ENCODE peak calls at places on chromosomes 16 and 17, in eight cellular contexts. W, H, Z, D, I, S, M and G are unnamed samples.

GRCh38 chr17:76549539-76549938 is 9.7 kb downstream of the PRCD start:
- DNase-seq in I (no peak), D (no peak), Z (no peak), H (no peak), M (no peak), S (no peak), W (no peak), G (no peak)

GRCh38 chr16:457732-458400 is 32.4 kb downstream of the RAB11FIP3 start:
- DNase-seq in S (no peak), H (no peak), M (peak), W (no peak), Z (no peak), I (no peak), D (no peak), G (peak)

GRCh38 chr17:28862497-28862896 is 7.7 kb downstream of the ERAL1 start:
- DNase-seq in S (no peak), H (no peak), I (no peak), W (no peak), D (no peak), M (no peak), Z (no peak), G (no peak)

GRCh38 chr16:52552643-52553042 is 5.7 kb upstream of the TOX3 start:
- DNase-seq in H (no peak), M (no peak), W (no peak), Z (no peak), D (no peak), S (no peak), I (no peak), G (no peak)

GRCh38 chr17:33284022-33284421 is 9.1 kb downstream of the ASIC2 start:
- DNase-seq in I (peak), W (no peak), M (peak), H (peak), D (no peak), S (no peak), Z (peak), G (peak)

GRCh38 chr16:27448531-27449433 is 46.8 kb downstream of the IL21R start:
- DNase-seq in W (no peak), Z (no peak), S (no peak), D (no peak), H (no peak), M (no peak), I (no peak), G (no peak)

GRCh38 chr17:80931421-80932265 is 60.0 kb upstream of the CHMP6 start:
- DNase-seq in D (no peak), S (no peak), M (no peak), H (no peak), I (no peak), Z (no peak), W (no peak), G (peak)

GRCh38 chr17:79587421-79587820 is 23.4 kb downstream of the RBFOX3 start:
- DNase-seq in I (no peak), W (no peak), S (no peak), Z (no peak), D (no peak), M (no peak), H (no peak), G (no peak)

GRCh38 chr17:31019004-31019403 is 48.2 kb downstream of the RNF135 start:
- DNase-seq in D (no peak), Z (no peak), H (no peak), S (no peak), I (no peak), W (no peak), M (no peak), G (no peak)

GRCh38 chr17:66661411-66661843 is 173.5 kb upstream of the CACNG5 start:
- DNase-seq in W (no peak), M (no peak), Z (peak), D (no peak), S (no peak), H (peak), I (no peak), G (no peak)

GRCh38 chr16:80526418-80527061 is 14.3 kb upstream of the DYNLRB2 start:
- DNase-seq in I (no peak), S (no peak), Z (peak), M (peak), H (no peak), W (no peak), D (no peak), G (peak)

GRCh38 chr17:6088141-6088540 is 18.0 kb downstream of the WSCD1 start:
- DNase-seq in M (no peak), I (no peak), S (no peak), H (no peak), D (no peak), W (no peak), Z (no peak), G (no peak)

GRCh38 chr17:47253541-47254402 is at the start of gene ITGB3:
- DNase-seq in S (peak), I (peak), W (peak), D (peak), H (peak), M (peak), Z (peak), G (peak)

GRCh38 chr16:80710918-80711317 is 93.5 kb downstream of the CDYL2 start:
- DNase-seq in W (no peak), M (no peak), Z (no peak), D (no peak), I (no peak), H (no peak), S (no peak), G (no peak)

GRCh38 chr17:35210741-35211140 is 16.5 kb upstream of the SLC35G3 start:
- DNase-seq in H (no peak), D (no peak), Z (no peak), S (no peak), W (no peak), M (no peak), I (no peak), G (no peak)

GRCh38 chr17:15213381-15214087 is 51.6 kb downstream of the PMP22 start:
- DNase-seq in S (no peak), I (no peak), M (no peak), Z (no peak), W (no peak), H (no peak), D (no peak), G (no peak)

GRCh38 chr17:80892900-80893603 is 98.6 kb upstream of the CHMP6 start:
- DNase-seq in D (no peak), S (no peak), I (no peak), M (no peak), W (no peak), H (peak), Z (no peak), G (no peak)

GRCh38 chr17:81396722-81397313 is 1.6 kb downstream of the BAHCC1 start:
- DNase-seq in Z (no peak), H (peak), M (no peak), I (no peak), S (no peak), D (no peak), W (no peak), G (no peak)

GRCh38 chr17:18248300-18248731 is 10.2 kb downstream of the FLII start:
- DNase-seq in S (peak), D (no peak), H (peak), Z (peak), I (peak), W (no peak), M (peak), G (peak)

GRCh38 chr16:12111223-12111622 is 134.7 kb downstream of the SNX29 start:
- DNase-seq in W (no peak), H (no peak), M (no peak), D (peak), Z (no peak), S (no peak), I (no peak), G (no peak)

GRCh38 chr17:69871318-69871717 is 203.7 kb upstream of the KCNJ16 start:
- DNase-seq in M (no peak), D (no peak), Z (no peak), H (no peak), W (no peak), S (no peak), I (no peak), G (no peak)

GRCh38 chr17:39814497-39814896 is 49.6 kb downstream of the IKZF3 start:
- DNase-seq in S (no peak), I (no peak), M (no peak), H (no peak), D (no peak), Z (no peak), W (no peak), G (no peak)

GRCh38 chr17:75724016-75725003 is 3.1 kb downstream of the ITGB4 start:
- DNase-seq in M (no peak), S (no peak), H (no peak), Z (no peak), W (peak), I (no peak), D (no peak), G (no peak)

GRCh38 chr17:76370261-76370993 is 14.0 kb upstream of the SPHK1 start:
- DNase-seq in W (peak), H (peak), Z (peak), S (no peak), D (no peak), M (peak), I (peak), G (peak)

GRCh38 chr17:49932131-49932723 is 36.8 kb upstream of the DLX4 start:
- DNase-seq in W (no peak), D (no peak), S (no peak), Z (no peak), I (no peak), M (no peak), H (no peak), G (no peak)

GRCh38 chr17:12727076-12727750 is 61.5 kb downstream of the MYOCD start:
- DNase-seq in M (no peak), D (no peak), I (no peak), H (no peak), Z (no peak), W (no peak), S (no peak), G (no peak)

GRCh38 chr17:75153854-75154194 is 488 bp downstream of the JPT1 start:
- DNase-seq in I (no peak), H (no peak), M (peak), W (peak), S (peak), D (no peak), Z (no peak), G (peak)

GRCh38 chr17:38729368-38729885 is 714 bp upstream of the CISD3 start:
- DNase-seq in I (no peak), Z (no peak), D (no peak), S (no peak), M (no peak), W (no peak), H (no peak), G (no peak)

GRCh38 chr16:53224932-53225533 is 170.2 kb downstream of the CHD9 start:
- DNase-seq in H (no peak), M (no peak), D (no peak), I (no peak), W (no peak), Z (no peak), S (no peak), G (no peak)

GRCh38 chr17:80456465-80457235 is 19.8 kb downstream of the NPTX1 start:
- DNase-seq in H (no peak), D (no peak), M (peak), S (no peak), Z (no peak), I (peak), W (no peak), G (no peak)

GRCh38 chr16:77898671-77899211 is 110.4 kb downstream of the VAT1L start:
- DNase-seq in H (no peak), W (no peak), S (no peak), I (no peak), D (no peak), M (no peak), Z (no peak), G (no peak)

GRCh38 chr17:64200080-64201042 is 62.7 kb downstream of the TEX2 start:
- DNase-seq in I (no peak), W (no peak), Z (no peak), D (no peak), H (no peak), S (no peak), M (no peak), G (no peak)

GRCh38 chr17:48297825-48298224 is 132.2 kb downstream of the SKAP1 start:
- DNase-seq in H (no peak), S (no peak), Z (no peak), I (no peak), D (no peak), M (no peak), W (no peak), G (no peak)

DNA sequence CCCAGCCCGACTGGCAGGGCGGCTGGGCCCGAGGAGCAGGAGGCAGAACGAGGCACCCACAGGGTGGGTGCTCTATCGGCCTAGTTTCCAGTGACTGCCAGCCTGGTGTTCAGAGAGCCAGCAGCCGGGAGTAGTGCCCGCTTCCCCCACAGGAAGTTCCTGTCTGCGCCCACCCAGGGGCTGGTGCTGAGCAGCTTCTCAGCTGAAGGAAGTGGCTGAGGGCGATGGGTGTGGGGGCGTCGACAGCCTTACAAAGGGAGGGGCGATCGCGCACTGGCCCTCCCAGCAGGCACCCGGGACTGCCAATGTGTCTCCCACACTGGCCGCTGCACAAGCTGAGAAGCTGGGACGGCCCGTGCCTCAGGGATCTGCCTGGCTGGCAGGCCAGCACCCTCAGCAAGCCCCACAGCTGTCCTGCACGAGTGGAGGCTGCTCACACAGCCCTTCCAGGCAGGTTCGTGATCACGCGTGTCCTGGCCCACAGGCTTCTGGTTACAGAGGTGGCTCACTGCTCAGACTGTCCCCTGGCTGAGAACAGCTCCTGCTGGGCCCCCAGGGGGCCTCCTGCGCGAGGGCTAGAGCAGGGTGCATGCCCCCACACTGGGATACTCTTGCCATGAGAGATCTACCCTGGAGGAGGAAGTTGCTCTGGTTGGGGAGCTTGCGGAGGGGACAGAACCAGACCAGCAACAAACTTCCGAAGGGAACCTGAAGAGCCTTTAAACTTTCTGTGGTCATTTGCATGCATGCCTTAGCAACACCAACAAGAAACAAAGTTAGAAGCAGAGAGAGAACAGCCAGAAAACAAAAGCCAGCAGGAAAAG is 2.5 kb downstream of the RNF166 start:
- DNase-seq in M (no peak), W (no peak), Z (no peak), H (no peak), S (peak), I (no peak), D (no peak), G (no peak)
- TF ChIP-seq POLR2A in M (no peak), W (no peak), Z (no peak), H (no peak), S (no peak), I (no peak), D (no peak), G (no peak)

GRCh38 chr16:14309906-14310305 is 238.8 kb downstream of the MRTFB start:
- DNase-seq in M (no peak), Z (no peak), H (peak), I (no peak), D (no peak), S (no peak), W (no peak), G (no peak)
- H3K4me3 ChIP-seq in M (no peak), Z (no peak), H (peak), I (no peak), D (no peak), S (no peak), W (no peak), G (no peak)

DNA sequence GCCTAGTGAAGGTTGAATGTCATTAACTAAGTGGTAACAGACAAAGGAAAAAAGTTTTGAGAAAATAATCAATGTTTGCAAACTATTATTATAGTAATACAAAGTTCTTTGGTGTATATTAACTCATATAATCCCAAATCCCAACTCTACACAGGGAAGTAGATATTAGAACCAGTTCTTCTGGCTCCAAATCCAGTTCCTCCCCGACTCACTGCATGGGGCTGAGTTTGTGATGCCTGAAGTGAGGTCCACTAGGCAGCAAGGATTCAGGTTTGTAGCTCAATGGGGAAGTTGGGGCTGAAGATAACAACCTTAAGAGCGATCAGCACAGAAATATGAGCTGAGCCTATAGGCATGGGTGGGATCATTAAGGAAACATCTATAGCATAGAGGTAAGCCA is 5.6 kb upstream of the SYNRG start:
- DNase-seq in S (no peak), Z (no peak), I (no peak), M (no peak), H (no peak), D (no peak), W (no peak), G (no peak)
- H3K27ac ChIP-seq in S (no peak), Z (no peak), I (no peak), M (no peak), H (no peak), D (no peak), W (no peak), G (no peak)

DNA sequence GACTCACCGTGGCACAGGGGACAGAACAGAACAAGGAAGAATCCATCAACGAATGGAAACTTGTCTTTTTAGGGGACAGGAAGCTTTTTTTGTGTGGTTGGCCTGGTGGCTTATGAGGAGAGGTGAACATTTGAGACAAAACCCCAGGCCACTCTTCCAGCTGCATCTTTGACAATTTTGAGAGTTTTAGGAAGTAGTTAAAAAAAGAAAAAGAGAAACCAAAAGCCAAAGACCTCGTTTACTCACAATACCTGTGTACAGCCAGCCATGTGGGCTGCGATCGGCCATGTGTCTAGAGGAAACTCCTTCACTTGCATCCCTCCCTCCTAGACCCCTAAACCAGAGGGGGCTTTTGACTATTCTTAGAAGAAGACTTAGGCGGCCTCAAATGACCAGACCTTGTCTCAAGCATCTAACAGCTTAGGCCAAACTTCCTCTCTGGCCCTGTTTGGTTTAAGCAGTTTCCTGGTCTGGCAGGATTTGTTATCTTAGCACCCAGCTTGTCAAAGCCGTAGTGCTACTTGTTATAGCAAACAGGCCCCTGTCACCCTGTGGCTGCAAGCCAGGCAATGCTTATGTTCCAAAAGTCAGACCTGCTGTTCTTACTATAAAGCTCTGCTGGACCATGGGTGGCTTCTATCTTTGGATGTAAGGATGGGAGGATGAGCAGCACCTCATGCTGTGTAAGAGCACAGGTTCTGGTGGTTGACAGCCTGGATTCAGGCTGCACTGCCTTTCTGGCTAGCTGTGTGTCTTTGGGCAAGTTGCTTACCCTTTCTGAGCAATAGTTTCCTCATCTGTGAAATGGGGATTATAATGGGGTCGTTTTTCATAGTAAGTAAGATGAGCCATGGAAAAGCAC is 17.7 kb downstream of the KSR1 start:
- DNase-seq in D (no peak), S (peak), H (no peak), M (no peak), W (no peak), Z (peak), I (peak), G (peak)
- TF ChIP-seq POLR2A in D (no peak), S (no peak), H (no peak), M (no peak), W (no peak), Z (no peak), I (no peak), G (no peak)

GRCh38 chr16:3611145-3611977 is at the start of gene SLX4:
- DNase-seq in I (peak), D (peak), M (peak), Z (peak), H (peak), S (peak), W (peak), G (peak)

GRCh38 chr16:3610698-3611144 is 685 bp downstream of the SLX4 start:
- DNase-seq in W (no peak), I (no peak), M (no peak), H (no peak), D (no peak), Z (no peak), S (no peak), G (no peak)

GRCh38 chr16:3608069-3608468 is 3.3 kb downstream of the SLX4 start:
- DNase-seq in D (no peak), I (no peak), H (no peak), M (no peak), W (no peak), S (no peak), Z (no peak), G (no peak)

GRCh38 chr16:3607634-3608033 is 3.8 kb downstream of the SLX4 start:
- DNase-seq in Z (no peak), S (no peak), I (no peak), W (no peak), D (no peak), H (no peak), M (no peak), G (no peak)

GRCh38 chr16:3609895-3610697 is 1.3 kb downstream of the SLX4 start:
- DNase-seq in W (no peak), I (no peak), M (no peak), H (no peak), S (no peak), D (no peak), Z (peak), G (no peak)
- H3K4me3 ChIP-seq in W (peak), I (peak), M (peak), H (peak), S (peak), D (no peak), Z (no peak), G (peak)